ENCODE peak calls at places on chromosomes 11 and 22, in seven cellular contexts. X is stomach, M is A549, P is suprapubic skin, W is right lobe of liver, A is uterus, L is ovary. V is an unnamed sample.

GRCh38 chr11:66291706-66292542 is at the start of gene TMEM151A:
- DNase-seq in X (peak; percentile 44), M (no peak), P (peak; percentile 60), W (no peak), A (no peak), L (no peak), V (no peak)

GRCh38 chr11:119319702-119320592 is 3.0 kb upstream of the MCAM start:
- DNase-seq in X (no peak), M (no peak), P (peak; percentile 64), W (peak; percentile 56), A (no peak), L (no peak), V (no peak)

GRCh38 chr22:44098021-44098739 is 74.1 kb downstream of the PARVB start:
- DNase-seq in X (no peak), M (no peak), P (no peak), W (peak; percentile 44), A (no peak), L (no peak), V (no peak)

GRCh38 chr22:19063581-19064353 is 58.4 kb downstream of the DGCR2 start:
- DNase-seq in X (no peak), M (no peak), P (no peak), W (peak; percentile 92), A (no peak), L (no peak), V (no peak)

GRCh38 chr22:36366291-36366708 is 21.5 kb downstream of the MYH9 start:
- DNase-seq in X (no peak), M (no peak), P (no peak), W (no peak), A (peak; percentile 82), L (no peak), V (no peak)

GRCh38 chr11:34706709-34707461 is 86.0 kb downstream of the EHF start:
- DNase-seq in X (no peak), M (no peak), P (no peak), W (no peak), A (no peak), L (no peak), V (no peak)

GRCh38 chr11:111327908-111328624 is 29.7 kb downstream of the POU2AF3 start:
- DNase-seq in X (peak; percentile 91), M (no peak), P (no peak), W (no peak), A (no peak), L (no peak), V (no peak)

GRCh38 chr22:23103199-23103954 is 33.1 kb downstream of the GNAZ start:
- DNase-seq in X (no peak), M (no peak), P (no peak), W (no peak), A (no peak), L (no peak), V (no peak)

GRCh38 chr11:63839508-63840355 is 822 bp downstream of the MARK2 start:
- DNase-seq in X (peak; percentile 54), M (no peak), P (peak; percentile 84), W (peak; percentile 70), A (peak; percentile 42), L (peak; percentile 37), V (no peak)

GRCh38 chr22:38868886-38869381 is 3.1 kb downstream of the CBX6 start:
- DNase-seq in X (peak; percentile 86), M (peak; percentile 68), P (peak; percentile 82), W (peak; percentile 83), A (peak; percentile 76), L (peak; percentile 76), V (peak; percentile 85)
- TF ChIP-seq POLR2A in X (no peak), M (no peak), P (no peak), W (no peak), A (no peak), L (no peak), V (no peak)

DNA sequence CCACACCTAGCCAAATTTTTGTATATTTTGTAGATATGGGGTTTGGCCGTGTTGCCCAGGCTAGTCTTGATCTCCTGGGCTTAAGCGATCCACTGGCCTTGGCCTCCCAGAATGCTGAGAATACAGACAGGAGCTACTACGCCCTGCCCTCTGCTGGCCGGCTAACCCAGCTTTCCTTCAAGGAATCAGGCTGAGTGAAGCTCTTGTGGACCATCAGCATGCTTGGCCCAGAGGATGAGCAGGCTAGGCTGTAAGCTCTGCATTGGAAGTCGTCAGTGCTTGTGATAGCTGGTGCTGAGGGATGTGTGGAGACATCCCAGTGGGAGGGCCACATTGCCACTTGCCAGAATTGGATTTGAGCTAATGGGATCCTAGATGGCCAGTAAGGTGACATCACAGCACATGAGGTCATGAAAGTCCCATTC is 60.6 kb downstream of the MED15 start:
- DNase-seq in X (no peak), M (no peak), P (no peak), W (no peak), A (no peak), L (no peak), V (no peak)
- TF ChIP-seq POLR2A in X (no peak), M (no peak), P (no peak), W (no peak), A (no peak), L (no peak), V (no peak)

DNA sequence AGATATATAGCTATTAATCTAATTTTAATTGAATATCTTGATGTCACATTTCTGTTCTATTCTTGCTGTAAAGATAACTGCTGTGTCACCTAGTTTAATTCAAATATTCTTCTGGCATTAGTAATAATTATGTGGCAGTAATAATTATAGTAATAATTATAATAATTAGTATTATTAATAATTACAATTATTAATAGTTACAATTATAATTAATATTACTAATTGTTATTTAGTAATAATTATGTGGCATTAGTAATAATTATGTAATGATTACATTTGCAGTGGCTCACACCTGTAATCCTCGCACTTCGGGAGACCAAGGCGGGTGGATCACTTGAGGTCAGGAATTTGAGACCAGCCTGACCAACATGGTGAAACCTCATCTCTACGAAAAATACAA is 1.6 kb upstream of the TRIM5 start:
- DNase-seq in X (no peak), M (no peak), P (no peak), W (no peak), A (no peak), L (no peak), V (no peak)
- TF ChIP-seq POLR2A in X (no peak), M (no peak), P (no peak), W (no peak), A (no peak), L (no peak), V (no peak)

GRCh38 chr11:102304686-102305085 is 12.6 kb upstream of the BIRC3 start:
- DNase-seq in X (no peak), M (no peak), P (no peak), W (no peak), A (no peak), L (no peak), V (no peak)
- TF ChIP-seq POLR2A in X (no peak), M (no peak), P (no peak), W (no peak), A (no peak), L (no peak), V (no peak)

GRCh38 chr11:68003846-68004550 is at the start of gene UNC93B1:
- DNase-seq in X (peak; percentile 93), M (no peak), P (peak; percentile 92), W (peak; percentile 95), A (peak; percentile 80), L (peak; percentile 74), V (no peak)
- TF ChIP-seq POLR2A in X (no peak), M (peak; percentile 48), P (no peak), W (peak; percentile 73), A (no peak), L (no peak), V (peak; percentile 26)

GRCh38 chr11:1339066-1339675 is 29.7 kb upstream of the TOLLIP start:
- DNase-seq in X (no peak), M (no peak), P (no peak), W (no peak), A (no peak), L (no peak), V (no peak)
- TF ChIP-seq POLR2A in X (no peak), M (no peak), P (no peak), W (no peak), A (no peak), L (no peak), V (no peak)

DNA sequence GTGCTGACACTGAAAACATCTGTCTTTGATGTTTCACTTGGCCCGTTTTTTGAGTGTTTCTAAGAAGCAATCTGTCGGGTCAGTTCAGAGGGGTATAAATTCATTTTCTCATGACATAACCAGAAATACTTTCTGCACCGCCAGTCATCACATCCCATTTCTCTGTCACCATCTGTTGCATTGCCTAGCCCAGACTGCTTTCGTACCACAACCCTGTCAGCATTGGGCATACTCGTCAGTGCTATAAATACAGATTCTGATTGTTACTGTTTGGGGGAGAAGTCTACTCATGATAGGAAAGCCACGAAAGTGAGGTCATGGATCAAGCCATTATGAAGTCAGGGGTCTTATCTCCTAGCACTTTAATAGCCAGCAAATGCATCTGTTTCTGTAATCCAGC is 63.2 kb upstream of the CCDC90B start:
- DNase-seq in X (no peak), M (no peak), P (no peak), W (no peak), A (no peak), L (no peak), V (no peak)
- TF ChIP-seq POLR2A in X (no peak), M (no peak), P (no peak), W (no peak), A (no peak), L (no peak), V (no peak)

GRCh38 chr22:31911565-31912401 is 32.6 kb upstream of the YWHAH start:
- DNase-seq in X (peak; percentile 48), M (no peak), P (no peak), W (no peak), A (no peak), L (no peak), V (no peak)
- TF ChIP-seq POLR2A in X (no peak), M (no peak), P (no peak), W (no peak), A (no peak), L (no peak), V (no peak)

GRCh38 chr11:95678988-95679387 is 110.6 kb downstream of the FAM76B start:
- DNase-seq in X (no peak), M (no peak), P (no peak), W (no peak), A (no peak), L (no peak), V (no peak)

GRCh38 chr11:95676280-95676679 is 113.3 kb downstream of the FAM76B start:
- DNase-seq in X (no peak), M (no peak), P (no peak), W (no peak), A (no peak), L (no peak), V (no peak)

GRCh38 chr11:95674669-95675358 is 114.8 kb downstream of the FAM76B start:
- DNase-seq in X (no peak), M (no peak), P (no peak), W (no peak), A (no peak), L (no peak), V (no peak)

GRCh38 chr11:95671768-95672167 is 117.8 kb downstream of the FAM76B start:
- DNase-seq in X (no peak), M (no peak), P (no peak), W (no peak), A (no peak), L (peak; percentile 32), V (no peak)

DNA sequence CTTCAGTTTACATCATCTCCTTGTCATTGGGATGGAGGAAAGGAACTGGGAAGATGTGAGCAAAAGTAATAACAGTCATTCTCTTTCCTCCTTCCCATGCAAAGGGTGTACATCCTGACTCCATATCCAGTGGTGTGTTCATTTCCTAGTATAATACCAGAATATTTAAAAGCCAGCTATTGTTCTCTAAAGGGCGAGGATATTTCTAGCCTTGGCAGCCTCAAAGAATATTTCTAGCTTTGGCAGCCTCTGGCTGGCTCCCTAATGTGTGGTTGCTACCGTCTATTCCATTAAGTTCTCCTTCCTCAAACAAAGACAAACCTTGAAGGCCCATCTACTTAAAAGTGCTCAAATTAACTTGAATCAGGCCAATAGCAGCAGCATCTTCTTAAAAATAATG is 114.0 kb downstream of the FAM76B start:
- DNase-seq in X (no peak), M (no peak), P (no peak), W (no peak), A (no peak), L (no peak), V (no peak)
- TF ChIP-seq POLR2A in X (no peak), M (no peak), P (no peak), W (no peak), A (no peak), L (no peak), V (no peak)